ENCODE peak calls at places on chromosomes 4 and X, in six cellular contexts. K, N, G, M, R and U are unnamed samples.
A peak's percentile ranks its signal among the peaks of the same experiment; 100 is the strongest.

GRCh38 chr4:61094854-61095598 is 105.1 kb upstream of the ADGRL3 start:
- DNase-seq in K (no peak), G (no peak), M (no peak), N (no peak), R (no peak), U (no peak)

GRCh38 chrX:45851434-45851991 is 650.8 kb upstream of the DIPK2B start:
- DNase-seq in G (no peak), M (no peak), R (no peak), N (peak; percentile 57), K (peak; percentile 49), U (peak; percentile 80)

GRCh38 chrX:130682990-130683389 is 220.0 kb downstream of the ENOX2 start:
- DNase-seq in M (no peak), G (no peak), K (no peak), N (no peak), R (no peak), U (no peak)

GRCh38 chr4:17352357-17352756 is 159.5 kb downstream of the QDPR start:
- DNase-seq in G (no peak), N (no peak), M (no peak), R (no peak), K (no peak), U (no peak)

GRCh38 chrX:120270567-120270966 is 20.0 kb downstream of the ZBTB33 start:
- DNase-seq in M (no peak), R (no peak), G (no peak), N (no peak), K (no peak), U (no peak)

GRCh38 chr4:64360664-64361398 is 48.4 kb downstream of the TECRL start:
- DNase-seq in M (no peak), N (no peak), G (no peak), K (no peak), R (no peak), U (no peak)

GRCh38 chrX:104324871-104325585 is 70.3 kb upstream of the ESX1 start:
- DNase-seq in M (no peak), G (no peak), N (no peak), R (no peak), K (no peak), U (no peak)

GRCh38 chr4:88737304-88738015 is 39.8 kb upstream of the NAP1L5 start:
- DNase-seq in K (no peak), G (no peak), M (peak; percentile 13), N (no peak), R (no peak), U (no peak)

GRCh38 chrX:113510586-113510985 is 670.0 kb upstream of the AMOT start:
- DNase-seq in K (no peak), G (no peak), N (no peak), R (no peak), M (no peak), U (no peak)

GRCh38 chrX:17042046-17042445 is 95.6 kb downstream of the REPS2 start:
- DNase-seq in K (no peak), R (no peak), G (no peak), M (no peak), N (no peak), U (no peak)

GRCh38 chrX:34578237-34578636 is 78.8 kb downstream of the TMEM47 start:
- DNase-seq in R (no peak), N (no peak), K (no peak), G (no peak), M (no peak), U (no peak)
- TF ChIP-seq ZNF274 in R (no peak), N (no peak), K (no peak), G (no peak), M (no peak), U (no peak)

DNA sequence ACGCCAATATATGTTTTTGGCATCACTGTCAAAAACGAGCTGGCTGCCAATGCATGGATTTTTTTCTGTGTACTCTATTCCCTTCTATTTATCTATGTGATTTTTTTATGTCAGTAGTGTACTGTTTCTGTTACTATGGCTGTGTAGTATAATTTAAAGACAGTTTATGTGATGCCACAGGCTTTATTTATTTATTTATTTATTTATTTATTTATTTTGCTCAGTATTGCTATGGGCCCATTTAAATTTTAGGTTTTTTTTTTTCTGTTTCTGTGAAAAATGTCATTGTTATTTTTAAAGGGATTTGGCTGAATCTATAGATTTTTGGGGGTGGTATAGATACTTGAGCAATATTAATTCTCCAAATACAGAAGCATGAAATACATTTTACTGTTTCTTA is 338.4 kb upstream of the POU3F4 start:
- DNase-seq in K (no peak), R (no peak), M (no peak), G (no peak), N (no peak), U (no peak)
- H3K27me3 ChIP-seq in K (no peaks in the 10 kb centered on the region), R (no peaks in the 10 kb centered on the region), M (no peaks in the 10 kb centered on the region), G (no peaks in the 10 kb centered on the region), N (no peaks in the 10 kb centered on the region), U (no peaks in the 10 kb centered on the region)

DNA sequence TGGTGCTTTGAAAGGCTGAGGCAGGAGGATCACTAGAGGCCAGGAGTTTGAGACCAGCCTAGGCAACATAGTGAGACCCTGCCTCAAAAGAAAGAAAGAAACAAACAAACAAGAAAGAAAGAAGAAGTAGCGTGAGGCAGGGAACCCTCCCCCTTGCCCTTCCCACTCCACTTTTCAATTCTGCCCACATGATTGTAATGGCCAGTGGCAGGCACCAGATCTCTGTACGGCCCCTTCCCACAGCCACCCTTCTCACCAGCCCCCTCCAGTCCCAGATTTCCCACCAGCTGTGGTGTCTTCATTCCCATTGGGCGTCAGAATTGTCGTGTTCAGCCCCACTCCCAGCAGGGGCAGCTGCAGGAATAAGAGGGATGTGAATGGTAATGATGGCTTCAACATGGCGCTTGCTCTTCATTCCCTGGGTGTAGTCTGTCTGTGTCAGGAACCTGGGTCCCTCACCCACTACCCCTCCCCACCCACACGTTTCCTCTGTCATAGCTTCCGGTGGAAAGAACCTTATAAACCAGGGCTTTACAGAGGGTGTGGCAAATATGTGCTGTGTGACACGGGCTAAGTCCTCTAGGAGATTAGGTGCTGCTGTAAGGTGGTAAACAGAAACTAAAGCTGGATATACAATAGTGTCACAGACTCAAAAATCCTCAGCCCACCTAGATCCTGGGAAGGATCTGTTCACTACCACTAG is at the start of gene IL2RG:
- DNase-seq in M (peak; percentile 87), K (no peak), N (no peak), R (no peak), G (peak; percentile 45), U (no peak)
- H3K4me3 ChIP-seq in M (peak within 1 kb of the TSS; percentile 84), K (no peak within 1 kb of the TSS), N (no peak within 1 kb of the TSS), R (no peak within 1 kb of the TSS), G (peak within 1 kb of the TSS; percentile 34), U (no peak within 1 kb of the TSS)

DNA sequence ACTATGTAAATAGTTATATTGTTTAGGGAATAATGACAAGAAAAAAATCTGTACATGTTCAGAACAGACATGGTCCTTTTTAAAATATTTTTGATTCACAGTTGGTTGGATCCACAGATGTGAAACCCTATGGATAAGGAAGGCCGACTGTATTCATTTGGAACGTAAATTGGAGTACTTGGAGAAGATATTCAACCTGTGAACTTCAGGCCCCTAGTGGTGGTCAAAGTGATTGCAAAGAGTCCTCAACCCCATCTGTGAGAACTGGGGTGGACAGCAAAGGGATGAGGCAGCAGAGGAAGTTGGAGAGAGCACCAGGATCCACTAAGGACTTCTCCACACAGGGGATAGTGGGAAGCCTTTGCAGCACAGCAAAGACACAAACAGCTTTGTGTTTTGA is 6.2 kb upstream of the CXCL13 start:
- DNase-seq in K (peak; percentile 53), N (no peak), G (peak; percentile 39), M (no peak), R (peak; percentile 30), U (peak; percentile 5)
- TF ChIP-seq ZNF274 in K (no peak), N (no peak), G (no peak), M (no peak), R (no peak), U (no peak)

DNA sequence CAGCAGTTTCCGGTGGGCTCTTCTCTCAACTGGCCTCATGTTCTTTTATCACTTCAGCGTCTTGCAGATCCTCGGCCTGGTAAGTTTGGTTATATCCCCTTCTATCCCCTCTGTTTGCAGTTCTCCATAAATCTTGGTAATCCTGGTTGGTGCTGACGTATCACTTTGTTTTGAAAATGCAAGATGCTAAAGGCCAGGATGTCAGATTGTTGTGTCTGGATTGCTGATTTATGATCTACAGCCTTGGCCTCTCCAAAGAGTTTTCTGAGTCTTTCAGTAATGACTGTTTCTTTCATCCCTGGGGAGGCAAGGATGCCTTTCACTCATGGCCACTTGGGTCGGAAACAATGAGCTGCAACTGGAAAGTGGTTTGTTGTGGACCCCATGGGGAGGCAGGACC is 146.4 kb downstream of the AMMECR1 start:
- DNase-seq in G (no peak), M (no peak), K (no peak), R (no peak), N (no peak), U (no peak)
- H3K27me3 ChIP-seq in G (no peaks in the 10 kb centered on the region), M (no peaks in the 10 kb centered on the region), K (no peaks in the 10 kb centered on the region), R (no peaks in the 10 kb centered on the region), N (no peaks in the 10 kb centered on the region), U (no peaks in the 10 kb centered on the region)

DNA sequence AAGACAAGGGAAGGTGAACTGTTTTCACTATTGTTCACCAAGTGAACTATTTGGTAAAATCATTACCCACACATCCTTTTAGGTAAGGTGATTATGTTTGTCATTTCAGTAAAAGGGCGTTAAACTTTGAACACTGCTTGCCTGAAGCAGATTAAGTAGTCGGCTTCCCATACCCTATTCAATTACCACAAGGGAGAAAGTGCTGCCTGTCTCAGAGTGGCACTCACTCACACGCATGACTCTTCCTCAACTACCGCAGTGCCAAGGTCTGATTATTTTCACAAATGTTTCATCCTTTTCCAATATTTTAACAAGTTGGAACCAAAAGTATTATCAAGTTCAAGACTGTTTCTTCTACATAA is 11.0 kb downstream of the VEGFC start:
- DNase-seq in N (no peak), M (no peak), R (no peak), K (no peak), G (no peak), U (no peak)
- H3K4me3 ChIP-seq in N (no peak overlapping the region), M (no peak overlapping the region), R (no peak overlapping the region), K (no peak overlapping the region), G (no peak overlapping the region), U (no peak overlapping the region)